ENCODE peak calls at places on chromosome 5, in nine cellular contexts. F, C, O, Y, S, Z, H, N and M are unnamed samples.

GRCh38 chr5:33361781-33362180 is 79.0 kb upstream of the TARS1 start:
- DNase-seq in F (no peak), C (no peak), O (no peak), Y (no peak), S (no peak), Z (no peak), H (no peak), N (no peak), M (no peak)

GRCh38 chr5:59799668-59800374 is 93.7 kb downstream of the PDE4D start:
- DNase-seq in F (no peak), C (peak; percentile 24), O (peak; percentile 7), Y (no peak), S (no peak), Z (no peak), H (no peak), N (no peak), M (no peak)

GRCh38 chr5:154701181-154701580 is 54.0 kb upstream of the LARP1 start:
- DNase-seq in F (no peak), C (no peak), O (peak; percentile 83), Y (no peak), S (no peak), Z (no peak), H (no peak), N (no peak), M (no peak)

GRCh38 chr5:1724822-1725602 is 74.6 kb downstream of the MRPL36 start:
- DNase-seq in F (no peak), C (no peak), O (no peak), Y (peak; percentile 21), S (peak; percentile 13), Z (no peak), H (peak; percentile 64), N (peak; percentile 46), M (no peak)

GRCh38 chr5:60959156-60959555 is 14.2 kb downstream of the NDUFAF2 start:
- DNase-seq in F (no peak), C (no peak), O (no peak), Y (no peak), S (no peak), Z (no peak), H (no peak), N (no peak), M (no peak)

GRCh38 chr5:94793113-94793815 is 174.8 kb downstream of the SLF1 start:
- DNase-seq in F (no peak), C (peak; percentile 92), O (no peak), Y (no peak), S (no peak), Z (no peak), H (no peak), N (no peak), M (no peak)

GRCh38 chr5:179698935-179699639 is at the start of gene CANX:
- DNase-seq in F (no peak), C (no peak), O (no peak), Y (no peak), S (no peak), Z (no peak), H (no peak), N (no peak), M (no peak)

GRCh38 chr5:124698774-124699173 is 47.7 kb downstream of the ZNF608 start:
- DNase-seq in F (no peak), C (no peak), O (no peak), Y (no peak), S (no peak), Z (no peak), H (no peak), N (no peak), M (no peak)

GRCh38 chr5:90554358-90555006 is 4.1 kb upstream of the ADGRV1 start:
- DNase-seq in F (no peak), C (no peak), O (peak; percentile 7), Y (no peak), S (no peak), Z (no peak), H (no peak), N (no peak), M (no peak)

GRCh38 chr5:1385395-1386273 is 40.7 kb upstream of the CLPTM1L start:
- DNase-seq in F (no peak), C (no peak), O (peak; percentile 20), Y (peak; percentile 95), S (peak; percentile 97), Z (peak; percentile 95), H (peak; percentile 93), N (peak; percentile 91), M (peak; percentile 95)

GRCh38 chr5:147504535-147504934 is 5.3 kb downstream of the DPYSL3 start:
- DNase-seq in F (no peak), C (no peak), O (no peak), Y (no peak), S (no peak), Z (no peak), H (no peak), N (no peak), M (no peak)
- TF ChIP-seq EP300 in F (no peak), C (no peak), O (no peak), Y (no peak), S (no peak), Z (no peak), H (no peak), N (no peak), M (no peak)

GRCh38 chr5:105392710-105393149 is 1830.1 kb upstream of the NUDT12 start:
- DNase-seq in F (no peak), C (no peak), O (peak; percentile 70), Y (no peak), S (no peak), Z (no peak), H (no peak), N (no peak), M (no peak)

DNA sequence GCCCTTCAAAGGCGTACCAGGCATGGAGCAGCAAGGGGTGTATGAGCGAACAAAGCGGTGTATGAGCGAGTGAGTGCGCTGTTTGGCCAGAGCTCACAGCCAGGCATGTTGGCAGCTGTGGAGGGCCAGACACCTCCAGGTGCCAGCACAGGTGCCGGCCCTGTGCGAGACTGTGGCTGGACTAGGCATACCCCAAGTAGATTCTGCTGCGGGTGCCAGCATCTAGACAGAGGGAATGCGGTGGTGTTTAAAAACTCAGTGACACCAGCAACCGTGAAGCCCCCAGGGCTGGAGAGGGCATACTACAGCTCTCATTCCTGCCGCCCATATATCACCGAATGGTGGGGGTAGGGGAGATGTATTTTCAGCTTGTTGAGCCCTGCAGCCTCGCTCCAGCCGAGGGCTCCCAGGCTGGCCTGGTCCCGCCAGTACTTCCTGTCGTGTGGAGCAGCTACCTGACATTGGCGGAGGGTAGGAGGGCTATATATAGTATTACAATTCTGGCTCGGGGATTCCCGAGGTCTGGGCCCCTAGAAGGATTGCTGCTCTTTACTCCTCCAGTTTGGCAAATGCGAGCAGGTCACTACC is 1829.6 kb upstream of the NUDT12 start:
- DNase-seq in F (no peak), C (no peak), O (peak; percentile 2), Y (no peak), S (no peak), Z (no peak), H (no peak), N (peak; percentile 38), M (no peak)
- TF ChIP-seq POLR2AphosphoS5 in F (no peak), C (no peak), O (no peak), Y (no peak), S (no peak), Z (no peak), H (no peak), N (no peak), M (no peak)

GRCh38 chr5:134176523-134177196 is at the start of gene SKP1:
- DNase-seq in F (peak; percentile 41), C (peak; percentile 42), O (peak; percentile 56), Y (peak; percentile 77), S (peak; percentile 87), Z (peak; percentile 93), H (peak; percentile 90), N (peak; percentile 89), M (peak; percentile 87)
- TF ChIP-seq POLR2A in F (peak; percentile 99), C (peak; percentile 100), O (peak; percentile 99), Y (peak; percentile 99), S (peak; percentile 63), Z (peak; percentile 90), H (peak; percentile 90), N (peak; percentile 98), M (peak; percentile 100)

DNA sequence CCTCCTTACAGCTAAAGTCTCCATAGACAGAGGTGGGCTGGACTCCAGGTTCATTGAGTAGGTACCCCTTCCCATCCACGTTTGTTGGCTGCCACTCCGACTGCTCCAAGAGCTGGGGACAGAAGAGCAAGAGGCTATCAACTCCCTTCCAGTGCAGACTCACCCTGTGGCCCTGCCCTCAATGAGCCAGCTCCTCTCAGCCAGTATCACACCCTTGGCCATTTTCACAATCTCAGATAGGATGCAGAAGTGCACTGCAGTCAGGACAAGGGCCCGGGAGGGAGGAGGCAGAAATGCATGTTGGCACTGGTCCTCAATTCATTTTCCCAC is 6.2 kb downstream of the IRF1 start:
- DNase-seq in F (no peak), C (no peak), O (no peak), Y (no peak), S (peak; percentile 17), Z (no peak), H (peak; percentile 53), N (peak; percentile 52), M (peak; percentile 7)
- TF ChIP-seq EP300 in F (no peak), C (no peak), O (no peak), Y (no peak), S (no peak), Z (no peak), H (no peak), N (no peak), M (no peak)

GRCh38 chr5:159508344-159508743 is 178.1 kb upstream of the IL12B start:
- DNase-seq in F (no peak), C (no peak), O (no peak), Y (no peak), S (no peak), Z (no peak), H (no peak), N (no peak), M (no peak)

GRCh38 chr5:159510282-159510681 is 180.0 kb upstream of the IL12B start:
- DNase-seq in F (peak; percentile 53), C (no peak), O (peak; percentile 3), Y (peak; percentile 68), S (no peak), Z (no peak), H (peak; percentile 84), N (no peak), M (peak; percentile 31)

GRCh38 chr5:159514229-159514822 is 184.0 kb upstream of the IL12B start:
- DNase-seq in F (no peak), C (no peak), O (no peak), Y (no peak), S (no peak), Z (no peak), H (no peak), N (no peak), M (no peak)

GRCh38 chr5:159509002-159509660 is 178.8 kb upstream of the IL12B start:
- DNase-seq in F (no peak), C (no peak), O (no peak), Y (no peak), S (no peak), Z (no peak), H (no peak), N (no peak), M (no peak)

DNA sequence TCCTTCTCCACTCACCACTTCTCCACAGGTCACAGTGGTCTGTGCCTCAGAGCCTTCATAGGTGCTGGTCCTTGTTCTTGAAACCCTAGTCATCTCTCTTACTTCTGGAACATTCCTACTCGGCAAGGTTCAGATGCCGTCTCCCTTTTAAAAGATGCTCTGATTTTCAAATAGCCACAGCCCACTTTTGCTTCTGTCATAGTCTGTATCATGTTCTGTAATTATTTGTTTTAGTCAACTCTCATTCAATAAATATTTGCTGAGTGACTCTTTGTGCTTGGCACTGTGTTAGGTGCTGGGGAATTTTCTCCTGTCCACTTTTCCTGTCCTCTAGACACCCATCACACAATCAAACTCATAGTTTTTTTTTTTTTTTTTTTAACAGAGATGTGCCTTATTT is 181.3 kb upstream of the IL12B start:
- DNase-seq in F (no peak), C (no peak), O (peak; percentile 3), Y (no peak), S (no peak), Z (no peak), H (no peak), N (no peak), M (no peak)
- TF ChIP-seq POLR2AphosphoS5 in F (no peak), C (no peak), O (no peak), Y (no peak), S (no peak), Z (no peak), H (no peak), N (no peak), M (no peak)